ENCODE peak calls at places on chromosomes 5 and 9, in seven cellular contexts. W, C, O, J, M, K and D are unnamed samples.
A peak's percentile ranks its signal among the peaks of the same experiment; 100 is the strongest.

GRCh38 chr5:135501965-135502364 is 33.8 kb downstream of the NEUROG1 start:
- DNase-seq in W (no peak), C (no peak), O (no peak), J (no peak), M (no peak), K (no peak), D (no peak)

GRCh38 chr9:128340691-128341434 is 536 bp downstream of the SLC27A4 start:
- DNase-seq in W (peak; percentile 48), C (no peak), O (no peak), J (no peak), M (no peak), K (no peak), D (no peak)

GRCh38 chr9:136703231-136703870 is 9.0 kb upstream of the DIPK1B start:
- DNase-seq in W (no peak), C (no peak), O (no peak), J (no peak), M (no peak), K (no peak), D (no peak)

GRCh38 chr9:137312852-137313325 is 10.8 kb upstream of the NRARP start:
- DNase-seq in W (no peak), C (no peak), O (no peak), J (peak; percentile 22), M (no peak), K (no peak), D (no peak)

GRCh38 chr5:54774281-54775171 is 210.9 kb downstream of the ESM1 start:
- DNase-seq in W (no peak), C (no peak), O (peak; percentile 84), J (peak; percentile 88), M (no peak), K (peak; percentile 90), D (no peak)

GRCh38 chr5:69295088-69295754 is 37.4 kb downstream of the CCDC125 start:
- DNase-seq in W (no peak), C (no peak), O (peak; percentile 9), J (no peak), M (no peak), K (no peak), D (peak; percentile 80)

GRCh38 chr9:100492952-100493351 is 20.0 kb downstream of the TMEFF1 start:
- DNase-seq in W (no peak), C (no peak), O (peak; percentile 68), J (no peak), M (no peak), K (no peak), D (peak; percentile 41)

GRCh38 chr9:38026840-38027527 is 42.0 kb downstream of the SHB start:
- DNase-seq in W (no peak), C (no peak), O (no peak), J (no peak), M (no peak), K (no peak), D (no peak)

GRCh38 chr9:100091650-100092049 is 7.2 kb downstream of the ERP44 start:
- DNase-seq in W (no peak), C (no peak), O (no peak), J (no peak), M (no peak), K (no peak), D (no peak)

GRCh38 chr5:35876922-35877321 is 20.2 kb downstream of the IL7R start:
- DNase-seq in W (peak; percentile 77), C (no peak), O (peak; percentile 26), J (no peak), M (no peak), K (no peak), D (peak; percentile 18)

GRCh38 chr5:157570801-157571200 is 4.8 kb downstream of the ADAM19 start:
- DNase-seq in W (no peak), C (no peak), O (no peak), J (no peak), M (no peak), K (no peak), D (no peak)

GRCh38 chr9:91047993-91048607 is 246.5 kb downstream of the SYK start:
- DNase-seq in W (peak; percentile 49), C (no peak), O (peak; percentile 91), J (no peak), M (no peak), K (peak; percentile 23), D (peak; percentile 86)

GRCh38 chr5:138351517-138351916 is 968 bp upstream of the KDM3B start:
- DNase-seq in W (no peak), C (no peak), O (no peak), J (no peak), M (no peak), K (no peak), D (no peak)

GRCh38 chr9:7145361-7146069 is 387.7 kb downstream of the KDM4C start:
- DNase-seq in W (no peak), C (no peak), O (no peak), J (no peak), M (no peak), K (no peak), D (no peak)

GRCh38 chr5:177526791-177527190 is 10.0 kb upstream of the DDX41 start:
- DNase-seq in W (no peak), C (no peak), O (no peak), J (no peak), M (no peak), K (no peak), D (no peak)

GRCh38 chr5:122680623-122681350 is 94.1 kb upstream of the SNX2 start:
- DNase-seq in W (no peak), C (no peak), O (no peak), J (no peak), M (no peak), K (no peak), D (no peak)

GRCh38 chr5:139061274-139061673 is 136.9 kb downstream of the SIL1 start:
- DNase-seq in W (peak; percentile 28), C (no peak), O (peak; percentile 92), J (peak; percentile 77), M (no peak), K (peak; percentile 74), D (peak; percentile 70)

GRCh38 chr5:174608631-174609097 is 115.7 kb upstream of the MSX2 start:
- DNase-seq in W (peak; percentile 78), C (no peak), O (no peak), J (peak; percentile 71), M (no peak), K (peak; percentile 61), D (no peak)

GRCh38 chr9:119829748-119830147 is 460.5 kb upstream of the BRINP1 start:
- DNase-seq in W (no peak), C (no peak), O (no peak), J (no peak), M (no peak), K (no peak), D (no peak)

GRCh38 chr5:40483316-40483715 is 196.4 kb upstream of the PTGER4 start:
- DNase-seq in W (no peak), C (no peak), O (peak; percentile 45), J (no peak), M (no peak), K (no peak), D (peak; percentile 24)

GRCh38 chr9:107213561-107214028 is 69.5 kb upstream of the RAD23B start:
- DNase-seq in W (peak; percentile 98), C (no peak), O (peak; percentile 64), J (no peak), M (no peak), K (no peak), D (peak; percentile 94)

GRCh38 chr9:120713257-120714087 is 798 bp downstream of the MEGF9 start:
- DNase-seq in W (peak; percentile 50), C (no peak), O (no peak), J (peak; percentile 45), M (no peak), K (no peak), D (no peak)

GRCh38 chr9:133910855-133911514 is 81.1 kb downstream of the VAV2 start:
- DNase-seq in W (peak; percentile 86), C (no peak), O (no peak), J (no peak), M (no peak), K (no peak), D (no peak)

GRCh38 chr9:112274600-112274999 is 58.8 kb downstream of the PTBP3 start:
- DNase-seq in W (no peak), C (no peak), O (no peak), J (no peak), M (no peak), K (no peak), D (no peak)

GRCh38 chr9:93112864-93113389 is 16.9 kb downstream of the CARD19 start:
- DNase-seq in W (no peak), C (no peak), O (no peak), J (peak; percentile 15), M (no peak), K (no peak), D (no peak)

GRCh38 chr9:94779693-94780290 is 53.3 kb downstream of the AOPEP start:
- DNase-seq in W (no peak), C (no peak), O (no peak), J (no peak), M (no peak), K (no peak), D (no peak)